ENCODE peak calls at places on chromosomes 16 and 17, in five cellular contexts. K, R, D, H and M are unnamed samples.

GRCh38 chr17:13372432-13372831 is 229.3 kb downstream of the HS3ST3A1 start:
- DNase-seq in K (no peak), R (no peak), D (no peak), H (no peak), M (no peak)

GRCh38 chr16:55912022-55912421 is 36.8 kb upstream of the CES5A start:
- DNase-seq in K (peak; percentile 78), R (no peak), D (no peak), H (no peak), M (peak; percentile 79)

GRCh38 chr16:27853651-27854050 is 209.9 kb downstream of the GSG1L start:
- DNase-seq in K (no peak), R (no peak), D (no peak), H (no peak), M (peak; percentile 7)

GRCh38 chr17:16910341-16910740 is 61.6 kb downstream of the TNFRSF13B start:
- DNase-seq in K (no peak), R (no peak), D (no peak), H (no peak), M (peak; percentile 20)

GRCh38 chr17:72378414-72379395 is 257.9 kb downstream of the SOX9 start:
- DNase-seq in K (peak; percentile 44), R (no peak), D (no peak), H (no peak), M (no peak)

GRCh38 chr16:89010210-89010925 is 33.4 kb upstream of the CBFA2T3 start:
- DNase-seq in K (no peak), R (no peak), D (no peak), H (no peak), M (no peak)

GRCh38 chr17:78697122-78697845 is 84.8 kb downstream of the CYTH1 start:
- DNase-seq in K (no peak), R (peak; percentile 86), D (no peak), H (no peak), M (no peak)

GRCh38 chr17:8300629-8301242 is 5.5 kb upstream of the SLC25A35 start:
- DNase-seq in K (peak; percentile 64), R (peak; percentile 82), D (peak; percentile 94), H (peak; percentile 80), M (peak; percentile 83)

GRCh38 chr16:497258-497657 is 30.3 kb upstream of the CAPN15 start:
- DNase-seq in K (no peak), R (no peak), D (no peak), H (peak; percentile 68), M (no peak)

GRCh38 chr17:51365090-51365489 is 104.7 kb downstream of the UTP18 start:
- DNase-seq in K (no peak), R (no peak), D (no peak), H (no peak), M (no peak)

GRCh38 chr16:13483121-13483520 is 436.8 kb upstream of the ERCC4 start:
- DNase-seq in K (no peak), R (no peak), D (no peak), H (no peak), M (no peak)